ENCODE peak calls at places on chromosomes 16 and 17, in six cellular contexts. H is endodermal cell, J is astrocyte of the cerebellum, M is A549, A is Peyer's patch, U is GM23338. C is an unnamed sample.

GRCh38 chr16:88558457-88559442 is 11.5 kb upstream of the ZC3H18 start:
- DNase-seq in H (peak), J (peak), M (peak), A (peak), U (peak), C (no peak)

GRCh38 chr17:76265624-76266243 is 586 bp downstream of the UBALD2 start:
- DNase-seq in H (peak), J (no peak), M (peak), A (peak), U (peak), C (no peak)

GRCh38 chr17:6683081-6683684 is 30.0 kb downstream of the SLC13A5 start:
- DNase-seq in H (no peak), J (no peak), M (no peak), A (no peak), U (no peak), C (no peak)

GRCh38 chr16:68910051-68910450 is 66.7 kb downstream of the TANGO6 start:
- DNase-seq in H (no peak), J (no peak), M (no peak), A (no peak), U (no peak), C (no peak)

GRCh38 chr17:44115585-44116415 is 7.6 kb downstream of the HDAC5 start:
- DNase-seq in H (peak), J (no peak), M (peak), A (no peak), U (peak), C (no peak)

GRCh38 chr17:47278561-47278960 is 24.9 kb downstream of the ITGB3 start:
- DNase-seq in H (no peak), J (no peak), M (no peak), A (no peak), U (no peak), C (no peak)

GRCh38 chr17:38583833-38584349 is 21.9 kb downstream of the SRCIN1 start:
- DNase-seq in H (peak), J (no peak), M (no peak), A (no peak), U (no peak), C (no peak)

GRCh38 chr17:34740516-34740915 is 161.1 kb downstream of the TMEM132E start:
- DNase-seq in H (peak), J (no peak), M (no peak), A (no peak), U (no peak), C (no peak)

GRCh38 chr16:61530697-61531096 is 505.5 kb downstream of the CDH8 start:
- DNase-seq in H (no peak), J (no peak), M (no peak), A (no peak), U (no peak), C (no peak)

GRCh38 chr17:34998205-34998604 is 17.9 kb downstream of the LIG3 start:
- DNase-seq in H (peak), J (no peak), M (peak), A (peak), U (peak), C (no peak)

GRCh38 chr16:27226976-27227705 is 23.8 kb downstream of the KDM8 start:
- DNase-seq in H (no peak), J (no peak), M (no peak), A (no peak), U (no peak), C (no peak)

GRCh38 chr16:10266809-10267208 is 84.6 kb upstream of the GRIN2A start:
- DNase-seq in H (no peak), J (no peak), M (no peak), A (no peak), U (no peak), C (no peak)

GRCh38 chr17:2180768-2181167 is 122.8 kb downstream of the SMG6 start:
- DNase-seq in H (no peak), J (no peak), M (no peak), A (no peak), U (no peak), C (no peak)

GRCh38 chr17:7241047-7241733 is 1.1 kb downstream of the GABARAP start:
- DNase-seq in H (no peak), J (no peak), M (no peak), A (no peak), U (no peak), C (no peak)

GRCh38 chr16:87700406-87701065 is 65.2 kb downstream of the KLHDC4 start:
- DNase-seq in H (no peak), J (no peak), M (no peak), A (peak), U (no peak), C (no peak)

GRCh38 chr16:8623634-8624033 is 2.1 kb downstream of the METTL22 start:
- DNase-seq in H (no peak), J (no peak), M (no peak), A (no peak), U (no peak), C (no peak)

GRCh38 chr17:63116228-63116627 is 150.2 kb downstream of the TANC2 start:
- DNase-seq in H (peak), J (no peak), M (peak), A (no peak), U (peak), C (no peak)

GRCh38 chr16:27759947-27760844 is 210.3 kb downstream of the KATNIP start:
- DNase-seq in H (no peak), J (no peak), M (no peak), A (no peak), U (no peak), C (no peak)

GRCh38 chr17:62676952-62677596 is 49.6 kb downstream of the MRC2 start:
- DNase-seq in H (no peak), J (no peak), M (no peak), A (no peak), U (no peak), C (no peak)

GRCh38 chr16:3625911-3626732 is 14.7 kb upstream of the SLX4 start:
- DNase-seq in H (no peak), J (no peak), M (no peak), A (peak), U (no peak), C (no peak)

GRCh38 chr16:29126057-29126494 is 141.2 kb downstream of the LAT start:
- DNase-seq in H (no peak), J (no peak), M (no peak), A (no peak), U (peak), C (no peak)

GRCh38 chr16:28931801-28932225 is at the start of gene CD19:
- DNase-seq in H (no peak), J (no peak), M (no peak), A (peak), U (no peak), C (no peak)

GRCh38 chr17:42342242-42343008 is 45.8 kb downstream of the STAT3 start:
- DNase-seq in H (no peak), J (peak), M (no peak), A (no peak), U (no peak), C (no peak)

GRCh38 chr16:11835891-11836652 is 15.3 kb downstream of the RSL1D1 start:
- DNase-seq in H (peak), J (peak), M (no peak), A (no peak), U (peak), C (no peak)

GRCh38 chr17:3695723-3696411 is at the start of gene P2RX5:
- DNase-seq in H (peak), J (no peak), M (no peak), A (peak), U (peak), C (no peak)

GRCh38 chr17:31549121-31549524 is 157.6 kb downstream of the RAB11FIP4 start:
- DNase-seq in H (no peak), J (no peak), M (peak), A (no peak), U (no peak), C (no peak)

GRCh38 chr17:42414782-42415409 is 8.2 kb downstream of the CAVIN1 start:
- DNase-seq in H (peak), J (no peak), M (no peak), A (peak), U (no peak), C (no peak)

GRCh38 chr17:11705111-11705510 is 106.8 kb downstream of the DNAH9 start:
- DNase-seq in H (no peak), J (peak), M (no peak), A (peak), U (no peak), C (peak)

GRCh38 chr16:48393843-48394703 is 8.9 kb upstream of the SIAH1 start:
- DNase-seq in H (no peak), J (no peak), M (no peak), A (peak), U (no peak), C (no peak)

GRCh38 chr16:87382023-87382785 is 1.4 kb downstream of the FBXO31 start:
- DNase-seq in H (no peak), J (no peak), M (no peak), A (peak), U (no peak), C (no peak)

GRCh38 chr17:74160656-74161500 is 42.6 kb upstream of the RPL38 start:
- DNase-seq in H (no peak), J (no peak), M (no peak), A (no peak), U (no peak), C (no peak)

GRCh38 chr16:2779978-2780898 is 3.2 kb upstream of the ELOB start:
- DNase-seq in H (peak), J (no peak), M (no peak), A (peak), U (no peak), C (no peak)

GRCh38 chr16:6066601-6067000 is 969.0 kb upstream of the EEF2KMT start:
- DNase-seq in H (no peak), J (no peak), M (no peak), A (no peak), U (no peak), C (no peak)

GRCh38 chr17:76546556-76547182 is 6.8 kb downstream of the PRCD start:
- DNase-seq in H (no peak), J (peak), M (no peak), A (no peak), U (peak), C (no peak)

GRCh38 chr17:42950044-42950783 is 14.0 kb downstream of the AARSD1 start:
- DNase-seq in H (no peak), J (no peak), M (no peak), A (no peak), U (no peak), C (no peak)

GRCh38 chr16:23640669-23640958 is 496 bp downstream of the PALB2 start:
- DNase-seq in H (peak), J (no peak), M (no peak), A (no peak), U (peak), C (no peak)

GRCh38 chr16:23640959-23641765 is at the start of the genes DCTN5 and PALB2:
- DNase-seq in H (peak), J (peak), M (peak), A (peak), U (peak), C (peak)

GRCh38 chr16:23634461-23635036 is 6.6 kb downstream of the PALB2 start:
- DNase-seq in H (no peak), J (no peak), M (no peak), A (no peak), U (no peak), C (no peak)

DNA sequence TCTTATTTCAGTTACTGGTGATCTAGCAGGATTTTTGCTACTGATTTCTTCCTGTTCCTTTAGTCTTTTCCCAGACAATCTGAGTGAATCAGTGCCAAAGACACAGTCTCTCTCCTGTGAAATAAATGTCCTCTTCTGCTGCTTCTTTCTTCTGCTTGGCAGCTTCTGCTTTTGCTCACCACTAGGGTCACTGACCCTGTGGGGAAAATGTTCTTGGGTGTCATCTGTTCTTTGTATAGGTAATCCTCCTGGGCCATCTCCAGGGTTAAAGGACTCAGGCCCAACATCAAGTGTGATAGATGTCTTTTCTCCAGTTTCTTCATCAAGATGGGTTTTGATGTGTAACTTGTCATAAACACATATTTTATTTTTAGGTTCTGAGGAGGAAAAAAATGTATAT is 5.2 kb downstream of the PALB2 start:
- DNase-seq in H (no peak), J (no peak), M (no peak), A (no peak), U (no peak), C (no peak)
- TF ChIP-seq CTCF in H (peak), J (no peak), M (no peak), A (no peak), U (no peak), C (no peak)

GRCh38 chr17:81228420-81228819 is 5.7 kb upstream of the CEP131 start:
- DNase-seq in H (no peak), J (no peak), M (no peak), A (peak), U (no peak), C (no peak)

GRCh38 chr17:81231121-81231645 is 7.7 kb downstream of the TEPSIN start:
- DNase-seq in H (no peak), J (no peak), M (no peak), A (no peak), U (no peak), C (no peak)

GRCh38 chr17:81229666-81229920 is 6.8 kb upstream of the CEP131 start:
- DNase-seq in H (no peak), J (no peak), M (no peak), A (no peak), U (no peak), C (no peak)

GRCh38 chr17:81230043-81230820 is 7.5 kb upstream of the CEP131 start:
- DNase-seq in H (peak), J (no peak), M (peak), A (no peak), U (peak), C (no peak)

GRCh38 chr17:81228834-81229665 is 6.3 kb upstream of the CEP131 start:
- DNase-seq in H (no peak), J (no peak), M (no peak), A (no peak), U (no peak), C (no peak)
- H3K4me3 ChIP-seq in H (no peak), J (no peak), M (no peak), A (peak), U (no peak), C (no peak)

GRCh38 chr16:84349852-84350565 is 18.3 kb upstream of the ATP2C2 start:
- DNase-seq in H (no peak), J (no peak), M (no peak), A (no peak), U (no peak), C (no peak)

GRCh38 chr16:84350611-84351400 is 17.5 kb upstream of the ATP2C2 start:
- DNase-seq in H (no peak), J (no peak), M (no peak), A (no peak), U (no peak), C (no peak)

GRCh38 chr16:84344781-84345180 is 23.6 kb upstream of the ATP2C2 start:
- DNase-seq in H (peak), J (no peak), M (no peak), A (no peak), U (no peak), C (no peak)

GRCh38 chr16:84348386-84348785 is 20.0 kb upstream of the ATP2C2 start:
- DNase-seq in H (no peak), J (no peak), M (no peak), A (no peak), U (no peak), C (no peak)

GRCh38 chr16:84347161-84347560 is 21.2 kb upstream of the ATP2C2 start:
- DNase-seq in H (no peak), J (no peak), M (no peak), A (no peak), U (no peak), C (no peak)
- TF ChIP-seq CTCF in H (no peak), J (no peak), M (no peak), A (no peak), U (no peak), C (no peak)

DNA sequence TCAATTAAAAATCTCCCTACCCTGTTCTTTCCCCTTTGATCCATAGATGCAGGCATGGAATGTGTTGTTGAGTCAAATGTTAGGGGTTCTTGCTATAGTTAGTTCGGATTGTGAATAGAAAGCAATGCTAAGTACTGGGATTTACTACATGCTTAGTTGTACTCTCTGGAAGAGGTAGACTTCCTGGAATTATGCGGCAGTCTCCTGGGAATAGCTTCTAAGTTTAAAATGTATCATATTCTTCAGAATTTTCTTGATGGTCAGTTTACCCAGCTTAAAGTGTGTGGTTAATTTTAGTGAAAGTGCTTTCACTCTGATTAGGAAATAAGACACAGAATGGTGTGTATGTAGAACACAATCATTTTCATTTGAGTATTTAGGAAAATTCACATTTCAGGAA is 3.5 kb downstream of the CLTC start:
- DNase-seq in H (no peak), J (no peak), M (no peak), A (no peak), U (no peak), C (no peak)
- H3K4me3 ChIP-seq in H (peak), J (peak), M (peak), A (no peak), U (no peak), C (peak)

DNA sequence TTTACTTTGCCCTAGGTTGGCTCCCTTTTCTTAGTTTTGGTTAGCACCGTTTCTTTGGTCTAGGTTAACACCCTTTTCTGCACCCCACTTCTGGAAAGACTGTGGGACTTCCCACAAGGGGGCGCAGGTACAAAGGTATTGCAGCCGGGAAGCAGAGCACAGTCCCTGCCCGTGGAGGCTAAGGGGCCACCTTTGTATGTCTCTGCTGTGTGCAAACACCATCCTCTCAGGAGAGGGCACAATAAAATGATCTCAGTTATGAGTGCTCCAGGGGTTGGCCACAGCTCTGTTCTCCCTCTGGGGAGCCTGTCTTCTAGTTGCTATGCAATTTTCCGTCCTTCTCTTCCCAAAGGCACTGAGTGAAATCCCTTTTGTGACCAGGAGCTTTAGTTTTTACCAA is 28.4 kb upstream of the TMC5 start:
- DNase-seq in H (peak), J (no peak), M (peak), A (peak), U (peak), C (no peak)
- TF ChIP-seq CTCF in H (peak), J (peak), M (peak), A (peak), U (peak), C (peak)

DNA sequence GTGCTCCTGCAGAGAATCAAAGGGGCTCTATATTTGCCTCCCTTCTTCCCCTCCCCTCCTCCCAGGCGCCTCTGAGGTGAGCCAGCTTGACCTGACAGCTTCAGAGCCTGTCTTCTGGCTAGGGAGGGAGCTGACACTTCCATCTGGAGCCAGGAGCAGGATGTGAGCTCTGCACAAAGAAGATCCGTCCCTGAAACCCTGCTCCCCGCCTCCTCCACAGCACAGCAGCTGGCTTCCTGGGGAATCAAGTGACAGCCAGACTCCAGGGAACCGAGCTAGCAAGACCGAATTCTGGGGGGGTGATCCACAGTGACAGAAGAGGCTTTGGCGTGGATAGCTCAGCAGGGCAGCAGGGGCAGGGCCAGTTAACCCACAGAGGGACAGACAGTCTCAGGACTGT is 37.2 kb downstream of the CCDC182 start:
- DNase-seq in H (peak), J (no peak), M (no peak), A (no peak), U (peak), C (no peak)
- H3K4me3 ChIP-seq in H (no peak), J (no peak), M (no peak), A (no peak), U (peak), C (no peak)

DNA sequence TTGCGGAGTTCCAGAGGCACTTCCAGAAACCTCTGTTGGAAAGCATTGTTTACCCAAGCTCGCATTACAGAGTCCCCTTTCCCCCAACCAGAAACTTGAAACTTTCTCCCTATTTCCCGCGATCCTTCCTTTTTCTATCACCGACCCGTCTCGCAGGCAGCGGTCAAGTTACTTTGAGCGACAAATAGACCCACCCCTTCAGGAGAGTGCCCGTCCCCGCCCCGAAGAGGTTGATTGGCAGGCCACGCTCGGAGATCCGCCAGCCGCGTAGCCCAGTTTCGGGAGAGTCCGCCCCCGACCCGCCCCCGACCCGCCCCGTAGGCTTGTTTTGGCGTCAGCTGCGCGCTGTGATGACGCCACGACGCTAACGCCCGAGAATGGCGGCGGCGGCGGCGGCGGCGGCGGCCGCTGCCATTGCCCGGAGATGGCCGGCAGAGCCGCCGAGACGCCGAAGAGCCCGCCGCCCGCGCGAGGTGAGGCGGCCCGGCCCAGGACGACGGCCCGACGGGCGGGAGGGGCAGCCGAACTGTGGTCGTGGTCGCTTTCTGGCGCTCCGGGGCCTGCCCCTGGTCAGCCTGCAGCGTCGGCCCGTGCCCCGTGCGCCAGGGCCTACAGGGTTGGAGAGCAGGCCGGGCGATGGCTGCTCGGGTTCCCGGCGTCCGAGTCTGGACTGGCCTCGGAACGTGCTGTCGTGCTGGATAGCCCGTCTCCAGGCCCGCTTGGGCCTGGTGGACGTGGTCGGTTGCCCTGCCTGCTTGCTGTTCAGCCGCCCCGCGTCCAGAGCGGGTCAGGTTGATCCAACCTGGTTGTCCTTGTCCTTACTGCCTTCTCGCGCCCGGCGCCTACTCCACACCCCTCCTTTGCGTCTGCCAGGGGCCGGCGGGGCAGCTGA is at the start of gene PSKH1:
- DNase-seq in H (peak), J (peak), M (peak), A (peak), U (peak), C (no peak)
- TF ChIP-seq CTCF in H (no peak), J (no peak), M (no peak), A (no peak), U (no peak), C (no peak)